ENCODE peak calls at places on chromosomes 2 and 18, in nine cellular contexts. One of them, this sample, is unnamed.

GRCh38 chr2:43343573-43344304 is 117.3 kb upstream of the ZFP36L2 start:
- DNase-seq in GM19239: no peak
- DNase-seq in MCF 10A: peak
- DNase-seq in activated T-helper 9 cell treated with anti-CD3 and anti-CD28 coated beads, Interleukin-2, amount 50 U/mL, for 16 hours: no peak
- DNase-seq in 8988T: no peak
- DNase-seq in HT-29: no peak
- DNase-seq in PC-9: no peak
- DNase-seq in AG09319: peak
- DNase-seq in left colon: peak
- DNase-seq in this sample: peak

GRCh38 chr2:200681731-200682130 is 95.9 kb downstream of the AOX1 start:
- DNase-seq in GM19239: no peak
- DNase-seq in MCF 10A: peak
- DNase-seq in activated T-helper 9 cell treated with anti-CD3 and anti-CD28 coated beads, Interleukin-2, amount 50 U/mL, for 16 hours: no peak
- DNase-seq in 8988T: no peak
- DNase-seq in HT-29: no peak
- DNase-seq in PC-9: no peak
- DNase-seq in AG09319: no peak
- DNase-seq in left colon: no peak
- DNase-seq in this sample: no peak

GRCh38 chr2:241035818-241036396 is 37.5 kb downstream of the SNED1 start:
- DNase-seq in GM19239: no peak
- DNase-seq in MCF 10A: no peak
- DNase-seq in activated T-helper 9 cell treated with anti-CD3 and anti-CD28 coated beads, Interleukin-2, amount 50 U/mL, for 16 hours: peak
- DNase-seq in 8988T: no peak
- DNase-seq in HT-29: no peak
- DNase-seq in PC-9: no peak
- DNase-seq in AG09319: no peak
- DNase-seq in left colon: no peak
- DNase-seq in this sample: no peak

GRCh38 chr2:121159291-121160144 is 125.5 kb downstream of the TFCP2L1 start:
- DNase-seq in GM19239: no peak
- DNase-seq in MCF 10A: no peak
- DNase-seq in activated T-helper 9 cell treated with anti-CD3 and anti-CD28 coated beads, Interleukin-2, amount 50 U/mL, for 16 hours: no peak
- DNase-seq in 8988T: no peak
- DNase-seq in HT-29: no peak
- DNase-seq in PC-9: no peak
- DNase-seq in AG09319: no peak
- DNase-seq in left colon: no peak
- DNase-seq in this sample: no peak

GRCh38 chr2:235765181-235765820 is 271.5 kb downstream of the AGAP1 start:
- DNase-seq in GM19239: no peak
- DNase-seq in MCF 10A: peak
- DNase-seq in activated T-helper 9 cell treated with anti-CD3 and anti-CD28 coated beads, Interleukin-2, amount 50 U/mL, for 16 hours: no peak
- DNase-seq in 8988T: no peak
- DNase-seq in HT-29: peak
- DNase-seq in PC-9: no peak
- DNase-seq in AG09319: no peak
- DNase-seq in left colon: no peak
- DNase-seq in this sample: peak

GRCh38 chr2:59354498-59354897 is 1113.4 kb upstream of the FANCL start:
- DNase-seq in GM19239: no peak
- DNase-seq in MCF 10A: no peak
- DNase-seq in activated T-helper 9 cell treated with anti-CD3 and anti-CD28 coated beads, Interleukin-2, amount 50 U/mL, for 16 hours: no peak
- DNase-seq in 8988T: no peak
- DNase-seq in HT-29: no peak
- DNase-seq in PC-9: no peak
- DNase-seq in AG09319: no peak
- DNase-seq in left colon: no peak
- DNase-seq in this sample: no peak

GRCh38 chr2:201116959-201117734 is 1.2 kb downstream of the CFLAR start:
- DNase-seq in GM19239: no peak
- DNase-seq in MCF 10A: peak
- DNase-seq in activated T-helper 9 cell treated with anti-CD3 and anti-CD28 coated beads, Interleukin-2, amount 50 U/mL, for 16 hours: no peak
- DNase-seq in 8988T: no peak
- DNase-seq in HT-29: peak
- DNase-seq in PC-9: peak
- DNase-seq in AG09319: peak
- DNase-seq in left colon: peak
- DNase-seq in this sample: peak

GRCh38 chr18:63762518-63762917 is 12.7 kb upstream of the SERPINB7 start:
- DNase-seq in GM19239: no peak
- DNase-seq in MCF 10A: peak
- DNase-seq in activated T-helper 9 cell treated with anti-CD3 and anti-CD28 coated beads, Interleukin-2, amount 50 U/mL, for 16 hours: no peak
- DNase-seq in 8988T: no peak
- DNase-seq in HT-29: no peak
- DNase-seq in PC-9: no peak
- DNase-seq in AG09319: peak
- DNase-seq in left colon: no peak
- DNase-seq in this sample: no peak

GRCh38 chr2:15829985-15830384 is 110.4 kb upstream of the MYCN start:
- DNase-seq in GM19239: no peak
- DNase-seq in MCF 10A: no peak
- DNase-seq in activated T-helper 9 cell treated with anti-CD3 and anti-CD28 coated beads, Interleukin-2, amount 50 U/mL, for 16 hours: no peak
- DNase-seq in 8988T: no peak
- DNase-seq in HT-29: no peak
- DNase-seq in PC-9: no peak
- DNase-seq in AG09319: no peak
- DNase-seq in left colon: no peak
- DNase-seq in this sample: no peak

GRCh38 chr2:207746131-207746530 is 23.6 kb downstream of the FZD5 start:
- DNase-seq in GM19239: peak
- DNase-seq in MCF 10A: peak
- DNase-seq in activated T-helper 9 cell treated with anti-CD3 and anti-CD28 coated beads, Interleukin-2, amount 50 U/mL, for 16 hours: no peak
- DNase-seq in 8988T: no peak
- DNase-seq in HT-29: peak
- DNase-seq in PC-9: peak
- DNase-seq in AG09319: peak
- DNase-seq in left colon: peak
- DNase-seq in this sample: peak

GRCh38 chr2:43184339-43184895 is 42.0 kb downstream of the ZFP36L2 start:
- DNase-seq in GM19239: no peak
- DNase-seq in MCF 10A: peak
- DNase-seq in activated T-helper 9 cell treated with anti-CD3 and anti-CD28 coated beads, Interleukin-2, amount 50 U/mL, for 16 hours: peak
- DNase-seq in 8988T: no peak
- DNase-seq in HT-29: peak
- DNase-seq in PC-9: peak
- DNase-seq in AG09319: no peak
- DNase-seq in left colon: no peak
- DNase-seq in this sample: no peak

GRCh38 chr2:48566582-48566981 is 36.6 kb downstream of the STON1 start:
- DNase-seq in GM19239: no peak
- DNase-seq in MCF 10A: no peak
- DNase-seq in activated T-helper 9 cell treated with anti-CD3 and anti-CD28 coated beads, Interleukin-2, amount 50 U/mL, for 16 hours: no peak
- DNase-seq in 8988T: no peak
- DNase-seq in HT-29: no peak
- DNase-seq in PC-9: no peak
- DNase-seq in AG09319: no peak
- DNase-seq in left colon: no peak
- DNase-seq in this sample: peak

GRCh38 chr2:170235860-170236638 is 58.1 kb downstream of the MYO3B start:
- DNase-seq in GM19239: peak
- DNase-seq in MCF 10A: peak
- DNase-seq in activated T-helper 9 cell treated with anti-CD3 and anti-CD28 coated beads, Interleukin-2, amount 50 U/mL, for 16 hours: no peak
- DNase-seq in 8988T: no peak
- DNase-seq in HT-29: peak
- DNase-seq in PC-9: peak
- DNase-seq in AG09319: no peak
- DNase-seq in left colon: no peak
- DNase-seq in this sample: peak

GRCh38 chr18:73040247-73040646 is 172.5 kb upstream of the NETO1 start:
- DNase-seq in GM19239: no peak
- DNase-seq in MCF 10A: no peak
- DNase-seq in activated T-helper 9 cell treated with anti-CD3 and anti-CD28 coated beads, Interleukin-2, amount 50 U/mL, for 16 hours: no peak
- DNase-seq in 8988T: no peak
- DNase-seq in HT-29: no peak
- DNase-seq in PC-9: no peak
- DNase-seq in AG09319: no peak
- DNase-seq in left colon: no peak
- DNase-seq in this sample: no peak

GRCh38 chr2:180962727-180963312 is 17.6 kb upstream of the UBE2E3 start:
- DNase-seq in GM19239: no peak
- DNase-seq in MCF 10A: peak
- DNase-seq in activated T-helper 9 cell treated with anti-CD3 and anti-CD28 coated beads, Interleukin-2, amount 50 U/mL, for 16 hours: no peak
- DNase-seq in 8988T: no peak
- DNase-seq in HT-29: no peak
- DNase-seq in PC-9: no peak
- DNase-seq in AG09319: no peak
- DNase-seq in left colon: no peak
- DNase-seq in this sample: no peak